ENCODE peak calls at places on chromosomes 5 and 9, in eight cellular contexts. S is IMR-90; E is upper lobe of left lung; X is lower leg skin; O is Caco-2; R is mesothelial cell of epicardium; M is CD8-positive, alpha-beta T cell; Z is hepatocyte. L is an unnamed sample.

GRCh38 chr9:117088140-117088539 is 326.7 kb downstream of the ASTN2 start:
- DNase-seq in R (no peak), M (no peak), S (no peak), E (no peak), Z (no peak), O (no peak), X (no peak), L (no peak)

GRCh38 chr5:61333351-61334223 is 1.5 kb downstream of the ZSWIM6 start:
- DNase-seq in E (peak), R (no peak), S (no peak), O (peak), Z (peak), M (peak), X (no peak), L (peak)

GRCh38 chr5:105903069-105903468 is 1767.7 kb downstream of the EFNA5 start:
- DNase-seq in E (no peak), R (no peak), M (no peak), Z (no peak), X (no peak), O (no peak), S (peak), L (no peak)

GRCh38 chr5:113181409-113181808 is 204.8 kb downstream of the DCP2 start:
- DNase-seq in X (no peak), E (no peak), Z (no peak), S (no peak), O (no peak), R (no peak), M (no peak), L (no peak)

GRCh38 chr5:10636363-10637142 is 72.7 kb downstream of the ANKRD33B start:
- DNase-seq in O (no peak), M (no peak), X (no peak), Z (no peak), R (no peak), E (no peak), S (no peak), L (no peak)

GRCh38 chr9:118423021-118423420 is 718.8 kb downstream of the TLR4 start:
- DNase-seq in O (no peak), S (no peak), Z (no peak), E (no peak), M (no peak), R (no peak), X (no peak), L (no peak)

GRCh38 chr5:174343826-174344225 is 298.3 kb downstream of the NSG2 start:
- DNase-seq in R (no peak), X (no peak), Z (no peak), M (no peak), O (no peak), S (no peak), E (no peak), L (no peak)

GRCh38 chr9:21682981-21683380 is 119.5 kb upstream of the MTAP start:
- DNase-seq in R (no peak), X (no peak), M (no peak), E (no peak), S (peak), O (no peak), Z (no peak), L (no peak)

GRCh38 chr9:6055213-6055612 is 39.8 kb upstream of the RANBP6 start:
- DNase-seq in R (no peak), Z (peak), X (peak), S (peak), E (no peak), M (no peak), O (peak), L (no peak)

GRCh38 chr9:27117489-27118135 is 8.6 kb downstream of the TEK start:
- DNase-seq in E (no peak), S (no peak), O (no peak), X (peak), M (no peak), Z (peak), R (no peak), L (no peak)

GRCh38 chr5:170109059-170110031 is 3.6 kb downstream of the FOXI1 start:
- DNase-seq in Z (no peak), O (no peak), X (no peak), R (no peak), S (no peak), M (no peak), E (no peak), L (no peak)

GRCh38 chr9:77647659-77648457 is at the start of gene GNA14:
- DNase-seq in E (peak), R (no peak), M (no peak), X (no peak), Z (peak), O (no peak), S (no peak), L (no peak)

GRCh38 chr9:83521017-83521810 is 17.0 kb downstream of the FRMD3 start:
- DNase-seq in M (no peak), X (no peak), Z (no peak), R (no peak), O (no peak), E (no peak), S (no peak), L (no peak)

GRCh38 chr5:57175586-57175985 is 1.7 kb downstream of the GPBP1 start:
- DNase-seq in M (no peak), X (no peak), R (no peak), Z (peak), E (no peak), S (no peak), O (no peak), L (no peak)

GRCh38 chr5:176415240-176416122 is 858 bp downstream of the CLTB start:
- DNase-seq in R (no peak), S (peak), X (peak), O (peak), Z (peak), E (no peak), M (no peak), L (no peak)

GRCh38 chr5:171858303-171858702 is 72.7 kb downstream of the SMIM23 start:
- DNase-seq in E (no peak), X (no peak), M (no peak), S (no peak), O (peak), R (no peak), Z (no peak), L (no peak)

GRCh38 chr5:118326496-118327045 is 661.8 kb downstream of the DTWD2 start:
- DNase-seq in Z (peak), E (no peak), R (no peak), S (no peak), O (no peak), M (no peak), X (no peak), L (no peak)

GRCh38 chr5:155189981-155190380 is 176.4 kb downstream of the KIF4B start:
- DNase-seq in S (no peak), Z (no peak), O (no peak), M (no peak), X (no peak), E (no peak), R (no peak), L (no peak)

GRCh38 chr5:58582004-58582403 is 871 bp upstream of the RAB3C start:
- DNase-seq in Z (peak), S (no peak), M (no peak), X (no peak), E (peak), R (no peak), O (peak), L (peak)

GRCh38 chr5:116862632-116863455 is 288.2 kb upstream of the SEMA6A start:
- DNase-seq in R (no peak), M (no peak), X (no peak), S (no peak), Z (no peak), E (no peak), O (no peak), L (no peak)

GRCh38 chr9:80561526-80561925 is 989.8 kb downstream of the TLE4 start:
- DNase-seq in E (no peak), Z (no peak), R (no peak), M (no peak), S (no peak), X (no peak), O (no peak), L (no peak)

GRCh38 chr5:3382782-3383181 is 212.8 kb upstream of the IRX1 start:
- DNase-seq in X (no peak), Z (no peak), M (no peak), S (no peak), R (no peak), O (no peak), E (no peak), L (no peak)

GRCh38 chr9:133323211-133323610 is 12.8 kb downstream of the SURF6 start:
- DNase-seq in R (no peak), E (no peak), M (no peak), Z (no peak), S (no peak), X (no peak), O (no peak), L (no peak)

GRCh38 chr5:71974622-71975021 is 132.7 kb upstream of the MAP1B start:
- DNase-seq in O (no peak), M (no peak), X (no peak), Z (no peak), R (no peak), S (no peak), E (no peak), L (no peak)

GRCh38 chr5:153099328-153099727 is 391.1 kb upstream of the GRIA1 start:
- DNase-seq in E (no peak), R (no peak), M (no peak), S (no peak), Z (no peak), O (no peak), X (no peak), L (no peak)

GRCh38 chr9:696332-697090 is 145.0 kb upstream of the DMRT1 start:
- DNase-seq in Z (peak), O (peak), E (no peak), M (no peak), X (peak), S (peak), R (no peak), L (no peak)

GRCh38 chr9:447230-448025 is 232.8 kb downstream of the DOCK8 start:
- DNase-seq in E (no peak), M (peak), Z (peak), S (peak), X (no peak), O (peak), R (no peak), L (no peak)

GRCh38 chr5:139388198-139388821 is 1.4 kb downstream of the MZB1 start:
- DNase-seq in Z (peak), M (no peak), R (no peak), O (no peak), S (peak), E (no peak), X (no peak), L (no peak)

GRCh38 chr9:4144869-4145268 is 155.0 kb downstream of the GLIS3 start:
- DNase-seq in Z (no peak), S (no peak), M (no peak), R (no peak), E (no peak), X (no peak), O (no peak), L (no peak)

GRCh38 chr5:172418847-172419810 is 35.2 kb downstream of the SH3PXD2B start:
- DNase-seq in M (no peak), O (no peak), R (no peak), X (no peak), S (no peak), E (peak), Z (peak), L (no peak)

DNA sequence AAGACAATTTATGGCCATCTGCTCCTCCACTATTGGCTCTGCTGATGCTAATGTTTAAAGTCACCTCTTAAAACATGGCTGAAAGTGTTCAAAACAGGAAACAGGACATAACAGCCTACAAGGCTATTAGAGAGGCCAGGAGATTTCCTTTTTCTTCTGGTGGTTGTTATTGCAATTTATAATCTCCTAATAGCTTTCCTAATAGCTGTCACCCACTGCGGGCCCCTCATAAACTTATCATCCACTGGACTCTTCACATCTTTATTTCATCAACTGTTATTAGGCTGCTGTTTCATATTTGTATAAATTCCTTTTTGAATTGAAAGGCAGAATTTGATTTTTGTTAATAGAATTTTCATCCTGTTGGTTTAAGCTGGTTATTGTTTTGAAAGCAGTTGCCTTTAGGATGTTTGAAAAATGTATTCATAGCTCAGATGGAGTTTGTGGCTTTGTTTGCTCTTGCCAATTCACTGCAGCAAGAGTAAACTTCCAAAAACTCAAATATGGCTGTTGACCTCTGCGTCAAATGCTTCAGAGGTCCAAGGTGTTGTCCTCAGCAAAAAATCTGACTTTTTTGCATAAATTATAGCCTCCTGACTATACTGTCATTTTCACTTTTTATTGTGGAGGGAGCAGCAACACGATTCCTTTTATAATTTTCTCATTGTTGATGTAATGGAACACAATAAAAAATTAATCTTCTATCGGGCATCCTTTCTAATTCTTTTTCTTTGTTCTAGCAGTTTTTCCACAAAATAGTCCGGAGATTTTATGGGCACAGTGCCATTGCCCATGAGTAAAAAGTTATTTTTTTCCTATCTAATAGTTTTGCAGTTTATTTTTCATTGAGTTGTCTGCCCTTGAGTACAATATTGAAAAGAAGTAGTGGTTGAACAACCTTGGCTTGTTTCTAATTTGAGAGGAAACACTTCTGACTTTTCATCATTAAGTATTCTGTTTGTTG is 69.3 kb downstream of the MAT2B start:
- DNase-seq in O (no peak), M (no peak), X (no peak), R (no peak), E (no peak), S (no peak), Z (no peak), L (no peak)
- TF ChIP-seq CTCF in O (no peak), M (no peak), X (no peak), R (no peak), E (no peak), S (no peak), Z (no peak), L (no peak)

DNA sequence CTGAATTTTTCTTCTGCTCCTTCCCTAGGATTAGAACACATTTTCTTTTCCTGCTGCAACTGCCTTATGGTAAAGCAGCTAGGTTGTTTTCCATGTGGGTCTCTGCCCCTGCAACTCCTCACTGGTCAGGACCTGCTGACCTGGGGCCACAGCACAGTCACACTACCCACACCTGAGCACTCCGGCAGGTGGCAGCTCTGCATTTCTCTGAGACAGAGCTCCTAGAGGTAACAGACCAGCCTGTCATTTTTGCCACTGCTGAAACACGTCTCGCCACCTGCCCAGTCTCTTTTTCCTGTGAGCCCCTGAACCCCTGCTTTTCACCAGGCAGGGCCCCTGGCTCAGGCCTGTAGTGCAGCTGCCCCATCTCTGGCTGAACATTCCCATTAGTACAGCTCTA is 609.6 kb downstream of the HINT1 start:
- DNase-seq in E (no peak), R (no peak), S (no peak), Z (no peak), M (no peak), O (peak), X (no peak), L (no peak)
- TF ChIP-seq CTCF in E (no peak), R (no peak), S (no peak), Z (no peak), M (no peak), O (peak), X (no peak), L (peak)

GRCh38 chr9:30774326-30774725 is 1610.1 kb upstream of the ACO1 start:
- DNase-seq in R (no peak), S (no peak), O (peak), E (peak), Z (no peak), X (no peak), M (no peak), L (no peak)
- TF ChIP-seq CTCF in R (no peak), S (no peak), O (no peak), E (no peak), Z (peak), X (no peak), M (no peak), L (peak)

GRCh38 chr9:36487482-36488321 is 85.0 kb upstream of the MELK start:
- DNase-seq in M (peak), O (peak), Z (peak), E (peak), X (peak), S (peak), R (peak), L (peak)
- TF ChIP-seq CTCF in M (no peak), O (no peak), Z (peak), E (peak), X (no peak), S (no peak), R (no peak), L (peak)

GRCh38 chr5:32523625-32524024 is 61.7 kb upstream of the SUB1 start:
- DNase-seq in R (no peak), O (no peak), E (no peak), Z (no peak), S (no peak), X (no peak), M (no peak), L (no peak)
- TF ChIP-seq CTCF in R (no peak), O (peak), E (no peak), Z (no peak), S (no peak), X (no peak), M (no peak), L (no peak)

DNA sequence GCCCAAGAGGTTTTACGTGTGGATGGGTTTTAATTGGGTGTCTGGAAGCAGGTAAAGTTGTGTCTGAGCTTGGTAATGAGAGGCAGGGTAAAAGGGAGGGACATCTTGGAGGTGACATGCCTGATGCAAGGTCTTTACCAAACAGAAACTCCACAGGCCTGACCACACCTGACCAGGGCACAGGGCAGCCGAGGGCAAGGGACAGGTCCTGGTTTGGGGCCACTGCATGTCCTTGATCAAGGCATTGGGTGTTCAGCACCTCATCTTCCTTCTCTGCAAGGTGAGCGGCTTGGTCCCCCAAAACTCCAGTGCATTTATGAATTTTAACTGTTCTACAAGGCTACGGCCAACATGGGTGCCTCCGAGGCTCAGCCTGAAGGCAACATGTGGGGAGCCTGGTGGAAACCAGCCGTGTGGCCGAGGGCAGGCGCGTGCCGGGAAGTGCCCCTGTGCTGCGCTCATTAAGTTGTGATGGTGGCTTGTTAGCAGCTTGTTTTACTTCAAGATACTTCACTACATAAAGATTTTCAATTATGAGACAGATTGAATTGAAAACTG is 30.7 kb upstream of the LPCAT1 start:
- DNase-seq in R (no peak), E (peak), M (no peak), X (no peak), O (no peak), S (no peak), Z (no peak), L (no peak)
- TF ChIP-seq CTCF in R (no peak), E (no peak), M (no peak), X (no peak), O (no peak), S (no peak), Z (no peak), L (no peak)